ENCODE peak calls at places on chromosomes 7 and 10, in four cellular contexts. N is gastrocnemius medialis, V is fibroblast of lung, I is B cell. U is an unnamed sample.

GRCh38 chr7:28041508-28042314 is 138.9 kb downstream of the JAZF1 start:
- DNase-seq in V (peak; percentile 94), I (no peak), N (no peak), U (no peak)

GRCh38 chr7:151700621-151701185 is 176.2 kb downstream of the PRKAG2 start:
- DNase-seq in I (no peak), N (peak; percentile 28), V (peak; percentile 79), U (no peak)

GRCh38 chr7:6496842-6497636 is 49.3 kb upstream of the DAGLB start:
- DNase-seq in V (no peak), I (no peak), N (no peak), U (no peak)

GRCh38 chr10:132349766-132350165 is 17.8 kb downstream of the LRRC27 start:
- DNase-seq in V (no peak), I (no peak), N (no peak), U (no peak)

GRCh38 chr7:107891619-107892366 is 810 bp downstream of the DLD start:
- DNase-seq in N (no peak), V (peak; percentile 38), I (peak; percentile 37), U (no peak)

GRCh38 chr10:121069061-121069850 is 218.1 kb downstream of the WDR11 start:
- DNase-seq in N (no peak), I (no peak), V (peak; percentile 36), U (no peak)

GRCh38 chr7:102425639-102426267 is 7.6 kb upstream of the ORAI2 start:
- DNase-seq in V (no peak), I (peak; percentile 85), N (no peak), U (peak; percentile 88)

GRCh38 chr7:18558503-18558902 is 63.0 kb downstream of the HDAC9 start:
- DNase-seq in I (no peak), N (no peak), V (peak; percentile 71), U (no peak)

GRCh38 chr10:46528675-46529615 is 27.5 kb downstream of the GPRIN2 start:
- DNase-seq in V (no peak), N (no peak), I (no peak), U (peak; percentile 86)

GRCh38 chr7:26153246-26153822 is 1.3 kb downstream of the NFE2L3 start:
- DNase-seq in I (no peak), N (no peak), V (no peak), U (no peak)

GRCh38 chr10:29795856-29796255 is 161.1 kb upstream of the SVIL start:
- DNase-seq in V (peak; percentile 82), N (no peak), I (no peak), U (no peak)

GRCh38 chr7:631966-632830 is 94.3 kb upstream of the DNAAF5 start:
- DNase-seq in N (no peak), V (no peak), I (no peak), U (no peak)

GRCh38 chr10:48575901-48576300 is 29.0 kb downstream of the ARHGAP22 start:
- DNase-seq in V (no peak), I (no peak), N (no peak), U (peak; percentile 67)

GRCh38 chr7:158765020-158765419 is 60.4 kb upstream of the NCAPG2 start:
- DNase-seq in V (no peak), N (no peak), I (no peak), U (no peak)

GRCh38 chr7:130913721-130914588 is 179.9 kb upstream of the KLF14 start:
- DNase-seq in N (no peak), V (no peak), I (no peak), U (no peak)

GRCh38 chr7:20236790-20237189 is 19.6 kb upstream of the MACC1 start:
- DNase-seq in N (no peak), V (peak; percentile 82), I (no peak), U (no peak)

GRCh38 chr7:27156901-27157716 is 634 bp upstream of the HOXA7 start:
- DNase-seq in V (no peak), N (no peak), I (no peak), U (peak; percentile 28)

GRCh38 chr7:100091411-100092181 is 2.8 kb downstream of the COPS6 start:
- DNase-seq in V (peak; percentile 29), I (no peak), N (no peak), U (no peak)
- TF ChIP-seq CTCF in V (peak; percentile 19), I (no peak), N (no peak), U (no peak)

GRCh38 chr7:54859545-54859944 is 100.5 kb upstream of the SEC61G start:
- DNase-seq in V (no peak), I (no peak), N (no peak), U (no peak)

GRCh38 chr7:54859066-54859465 is 100.1 kb upstream of the SEC61G start:
- DNase-seq in V (no peak), N (no peak), I (no peak), U (no peak)

GRCh38 chr7:54860003-54860775 is 101.2 kb upstream of the SEC61G start:
- DNase-seq in N (no peak), V (peak; percentile 19), I (no peak), U (no peak)

GRCh38 chr7:54858008-54858692 is 99.1 kb upstream of the SEC61G start:
- DNase-seq in N (no peak), V (no peak), I (no peak), U (no peak)

GRCh38 chr7:54860843-54861242 is 101.8 kb upstream of the SEC61G start:
- DNase-seq in N (no peak), I (no peak), V (no peak), U (no peak)
- TF ChIP-seq CTCF in N (no peak), I (no peak), V (no peak), U (no peak)

DNA sequence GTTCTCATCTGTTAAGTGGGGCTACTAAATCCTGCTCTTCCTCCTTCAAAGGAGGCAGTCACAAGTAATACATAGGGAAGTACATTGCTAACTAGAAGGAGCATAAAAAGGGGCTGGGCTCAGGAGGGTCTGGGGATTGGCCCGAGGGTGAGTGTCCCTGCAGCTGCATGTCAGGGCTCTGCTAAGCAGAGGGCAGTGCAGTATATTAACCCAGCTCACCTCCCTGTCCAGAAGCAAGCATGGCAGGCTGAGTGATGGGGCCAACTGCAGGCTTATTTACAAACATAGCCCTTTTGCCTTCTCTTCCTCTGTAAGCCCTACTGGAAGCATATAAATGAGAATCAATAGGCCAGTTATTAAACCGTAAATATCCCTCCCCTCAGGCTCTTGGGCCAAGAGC is 143.2 kb upstream of the PCBD1 start:
- DNase-seq in V (no peak), I (no peak), N (no peak), U (no peak)
- TF ChIP-seq CTCF in V (no peak), I (no peak), N (no peak), U (no peak)

GRCh38 chr10:23981520-23982309 is 227.2 kb upstream of the KIAA1217 start:
- DNase-seq in V (no peak), N (no peak), I (no peak), U (no peak)
- TF ChIP-seq CTCF in V (no peak), N (no peak), I (no peak), U (no peak)

GRCh38 chr7:42700376-42701327 is 211.2 kb downstream of the C7orf25 start:
- DNase-seq in V (no peak), N (no peak), I (no peak), U (no peak)
- TF ChIP-seq CTCF in V (peak; percentile 57), N (no peak), I (no peak), U (no peak)

GRCh38 chr7:8418627-8419245 is 14.7 kb upstream of the NXPH1 start:
- DNase-seq in V (peak; percentile 49), I (no peak), N (no peak), U (peak; percentile 35)
- TF ChIP-seq CTCF in V (peak; percentile 70), I (peak; percentile 92), N (peak; percentile 31), U (no peak)